ENCODE peak calls at places on chromosomes 13 and 19, in ten cellular contexts. A is transverse colon, Z is left lung, O is aorta, T is endodermal cell, H is left ventricle myocardium inferior, M is IMR-90, X is breast epithelium, B is kidney, J is suprapubic skin. Y is an unnamed sample.
A peak's percentile ranks its signal among the peaks of the same experiment; 100 is the strongest.

GRCh38 chr19:19900124-19900523 is 622 bp upstream of the ZNF93 start:
- DNase-seq in O (no peak), A (no peak), M (peak; percentile 75), X (no peak), H (no peak), Z (no peak), J (no peak), T (no peak), B (no peak), Y (no peak)

GRCh38 chr13:31012285-31013024 is 80.0 kb downstream of the TEX26 start:
- DNase-seq in H (no peak), Z (no peak), X (no peak), T (peak; percentile 57), O (no peak), J (no peak), M (peak; percentile 46), B (no peak), A (no peak), Y (no peak)

GRCh38 chr13:112348642-112349345 is 27.4 kb upstream of the SPACA7 start:
- DNase-seq in M (no peak), X (no peak), J (no peak), Z (no peak), T (no peak), B (peak; percentile 30), O (no peak), A (no peak), H (no peak), Y (no peak)

GRCh38 chr19:13060233-13060963 is 42.3 kb downstream of the LYL1 start:
- DNase-seq in A (peak; percentile 35), M (no peak), X (no peak), Z (no peak), J (no peak), B (no peak), T (peak; percentile 55), H (peak; percentile 64), O (peak; percentile 87), Y (peak; percentile 90)

GRCh38 chr13:90594694-90595093 is 752.8 kb upstream of the MIR17HG start:
- DNase-seq in O (no peak), X (no peak), B (no peak), T (no peak), A (no peak), Z (no peak), M (peak; percentile 23), J (no peak), H (no peak), Y (no peak)

GRCh38 chr19:39409207-39409885 is 2.7 kb downstream of the ZFP36 start:
- DNase-seq in O (peak; percentile 97), H (peak; percentile 95), M (peak; percentile 61), Z (peak; percentile 95), T (peak; percentile 97), A (peak; percentile 96), B (peak; percentile 98), X (peak; percentile 97), J (peak; percentile 96), Y (peak; percentile 97)

GRCh38 chr13:26977541-26977940 is 194.1 kb downstream of the USP12 start:
- DNase-seq in O (no peak), A (no peak), Z (no peak), T (no peak), H (no peak), J (no peak), X (no peak), B (no peak), M (peak; percentile 49), Y (no peak)

GRCh38 chr13:106721599-106721998 is 153.7 kb upstream of the ARGLU1 start:
- DNase-seq in J (no peak), T (no peak), H (no peak), A (no peak), X (no peak), B (no peak), M (no peak), Z (no peak), O (no peak), Y (no peak)

GRCh38 chr13:27040826-27041108 is 130.8 kb downstream of the USP12 start:
- DNase-seq in M (no peak), J (no peak), Z (no peak), X (no peak), B (no peak), A (no peak), H (no peak), O (no peak), T (no peak), Y (no peak)

GRCh38 chr13:75375329-75375728 is 106.6 kb downstream of the TBC1D4 start:
- DNase-seq in H (no peak), M (no peak), J (no peak), Z (no peak), X (no peak), A (no peak), T (no peak), B (no peak), O (no peak), Y (no peak)

GRCh38 chr13:77660841-77661250 is 36.6 kb upstream of the SLAIN1 start:
- DNase-seq in J (no peak), B (peak; percentile 58), M (no peak), O (peak; percentile 56), Z (no peak), A (no peak), T (no peak), H (no peak), X (no peak), Y (no peak)

GRCh38 chr19:4172861-4173473 is 9.4 kb downstream of the SIRT6 start:
- DNase-seq in B (peak; percentile 85), M (peak; percentile 14), T (peak; percentile 95), X (no peak), A (peak; percentile 72), H (peak; percentile 47), J (no peak), Z (peak; percentile 40), O (peak; percentile 92), Y (no peak)

DNA sequence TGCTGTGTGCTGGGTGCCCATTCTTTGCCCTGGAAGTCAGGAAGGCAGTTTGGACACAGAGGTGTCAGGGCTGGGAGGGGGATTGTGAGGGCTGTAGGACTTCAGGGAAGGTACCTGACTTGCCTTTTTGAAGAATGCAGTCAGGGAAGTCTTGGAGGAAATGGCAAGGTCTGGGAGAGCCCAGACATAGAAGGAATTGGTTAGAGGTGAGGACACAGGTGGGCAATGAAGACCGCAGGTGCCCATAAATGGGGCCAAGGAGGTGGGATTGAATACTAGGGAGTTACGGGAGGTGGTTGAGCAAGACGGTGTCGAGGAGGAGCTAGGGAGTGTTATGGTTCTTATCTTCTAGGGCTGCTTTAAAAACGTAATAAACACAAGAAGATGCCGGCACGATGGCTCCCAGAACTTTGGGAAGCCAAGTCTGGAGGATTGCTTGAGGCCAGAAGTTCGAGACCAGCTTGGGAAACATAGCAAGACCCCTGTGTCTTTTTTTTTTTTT is 1.4 kb upstream of the DDA1 start:
- DNase-seq in B (no peak), X (no peak), H (no peak), A (no peak), J (no peak), M (no peak), Z (no peak), O (no peak), T (no peak), Y (no peak)
- H3K4me1 ChIP-seq in B (peaks cover 15% of the 10 kb centered on the region), X (peaks cover 7% of the 10 kb centered on the region), H (peaks cover 84% of the 10 kb centered on the region), A (peaks cover 35% of the 10 kb centered on the region), J (peaks cover 68% of the 10 kb centered on the region), M (peaks cover 15% of the 10 kb centered on the region), Z (peaks cover 79% of the 10 kb centered on the region), O (no peaks in the 10 kb centered on the region), T (peaks cover 6% of the 10 kb centered on the region), Y (no peaks in the 10 kb centered on the region)

DNA sequence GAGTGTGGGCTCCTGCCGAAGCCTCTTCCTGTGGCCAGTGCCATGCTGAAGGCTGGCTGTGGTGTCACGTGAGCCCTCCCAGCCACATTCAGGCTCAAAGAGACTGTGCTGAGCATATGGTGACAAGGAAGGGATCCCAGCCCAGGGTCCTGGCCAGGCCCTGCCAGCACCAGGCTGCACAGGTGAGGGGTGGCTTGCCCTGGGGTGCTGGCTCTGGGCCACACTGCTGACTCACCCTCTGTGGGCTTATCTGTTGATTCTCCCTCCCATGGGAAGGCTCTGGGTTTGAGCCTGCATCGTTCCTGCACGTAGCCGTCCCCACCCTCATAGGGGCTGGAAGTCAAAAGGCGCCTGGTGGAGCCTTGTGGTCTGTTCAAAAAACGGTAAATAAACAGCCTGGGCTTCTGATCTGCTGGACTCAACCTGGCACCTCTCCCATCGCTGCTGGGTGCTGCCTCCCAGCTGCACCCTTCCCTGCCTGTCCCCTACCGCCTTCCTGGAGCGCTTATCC is 31.1 kb downstream of the DNM2 start:
- DNase-seq in Z (peak; percentile 75), H (peak; percentile 49), J (no peak), T (no peak), A (peak; percentile 86), M (no peak), O (no peak), B (peak; percentile 94), X (no peak), Y (no peak)
- H3K4me1 ChIP-seq in Z (peaks cover 87% of the 10 kb centered on the region), H (peaks cover 97% of the 10 kb centered on the region), J (peaks cover 80% of the 10 kb centered on the region), T (no peaks in the 10 kb centered on the region), A (peaks cover 52% of the 10 kb centered on the region), M (peaks cover 15% of the 10 kb centered on the region), O (no peaks in the 10 kb centered on the region), B (peaks cover 68% of the 10 kb centered on the region), X (peaks cover 10% of the 10 kb centered on the region), Y (no peaks in the 10 kb centered on the region)

DNA sequence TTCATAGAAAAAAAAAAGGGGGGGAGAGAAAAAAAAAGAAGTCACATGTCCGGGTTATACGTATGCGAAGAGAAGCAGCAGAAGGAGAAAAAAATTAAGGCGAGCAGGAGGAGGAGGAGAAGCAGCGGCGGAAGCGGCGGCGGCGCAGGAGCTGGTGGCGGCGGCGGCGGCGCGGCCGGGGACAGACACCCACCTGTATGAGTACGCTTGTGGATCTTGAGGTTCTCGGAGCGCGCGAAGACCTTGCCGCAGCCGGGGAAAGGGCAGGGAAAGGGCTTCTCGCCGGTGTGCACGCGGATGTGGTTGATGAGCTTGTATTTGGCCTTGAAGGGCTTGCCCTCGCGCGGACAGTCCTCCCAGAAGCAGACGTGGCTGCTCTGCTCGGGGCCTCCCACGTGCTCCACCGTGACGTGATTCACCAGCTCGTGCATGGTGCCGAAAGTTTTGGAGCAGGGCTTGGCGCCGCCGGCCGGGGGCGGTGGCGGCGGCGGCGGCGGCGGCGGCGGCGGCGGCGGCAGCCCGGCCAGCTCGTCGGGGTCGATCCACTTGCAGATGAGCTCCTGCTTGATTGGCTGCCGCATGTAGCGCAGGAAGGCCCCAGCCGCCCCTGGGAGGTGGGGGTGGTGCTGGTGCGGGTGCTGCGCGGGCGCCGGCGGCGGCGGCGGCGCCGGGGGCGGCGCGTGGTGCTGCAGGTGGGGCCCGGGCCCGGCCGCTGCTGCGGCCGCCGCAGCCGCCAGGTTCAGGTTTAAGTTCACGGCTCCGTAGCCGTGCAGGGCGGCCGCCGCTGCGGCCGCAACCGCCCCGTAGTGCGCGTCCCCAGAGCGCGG is 1.4 kb downstream of the ZIC5 start:
- DNase-seq in Z (no peak), B (peak; percentile 72), M (no peak), J (no peak), X (no peak), O (peak; percentile 87), A (no peak), H (no peak), T (peak; percentile 94), Y (no peak)
- H3K4me1 ChIP-seq in Z (peaks cover 35% of the 10 kb centered on the region), B (no peaks in the 10 kb centered on the region), M (peaks cover 2% of the 10 kb centered on the region), J (peaks cover 37% of the 10 kb centered on the region), X (peaks cover 17% of the 10 kb centered on the region), O (no peaks in the 10 kb centered on the region), A (peaks cover 17% of the 10 kb centered on the region), H (peaks cover 38% of the 10 kb centered on the region), T (peaks cover 5% of the 10 kb centered on the region), Y (peaks cover 44% of the 10 kb centered on the region)

DNA sequence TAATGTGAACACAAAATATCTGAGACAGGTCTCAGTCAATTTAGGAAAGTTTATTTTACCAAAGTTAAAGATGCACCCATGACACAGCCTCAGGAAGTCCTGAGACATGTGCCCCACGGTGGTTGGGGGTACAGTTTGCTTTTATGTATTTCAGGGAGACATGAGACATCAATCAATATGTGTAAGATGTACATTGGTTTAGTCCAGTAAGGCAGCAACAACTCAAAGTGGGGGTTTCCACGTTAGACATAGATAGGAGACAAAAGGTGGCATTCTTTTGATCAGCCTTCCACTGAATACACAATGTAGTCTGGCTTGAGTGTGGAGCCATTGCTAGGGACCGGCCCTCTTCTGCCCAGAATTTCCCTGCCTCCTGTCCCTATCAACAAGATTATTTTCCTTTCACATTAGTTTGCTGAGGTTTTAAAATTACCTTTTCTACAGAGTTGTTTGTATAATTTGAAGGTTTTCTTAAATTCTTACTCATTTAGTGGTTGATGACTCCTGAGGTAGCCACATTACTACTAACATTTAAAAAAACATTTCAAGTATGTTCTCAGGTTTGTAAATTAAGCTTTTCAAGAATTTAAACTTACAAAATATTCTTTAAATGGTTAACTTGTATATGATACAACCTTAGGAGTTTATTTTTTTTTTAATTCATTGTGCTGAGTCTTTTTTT is 33.2 kb downstream of the RNASEH2B start:
- DNase-seq in Z (no peak), H (no peak), A (no peak), X (no peak), T (peak; percentile 54), B (no peak), O (no peak), J (no peak), M (no peak), Y (no peak)
- H3K4me1 ChIP-seq in Z (no peaks in the 10 kb centered on the region), H (no peaks in the 10 kb centered on the region), A (no peaks in the 10 kb centered on the region), X (no peaks in the 10 kb centered on the region), T (peaks cover 11% of the 10 kb centered on the region), B (no peaks in the 10 kb centered on the region), O (peaks cover 2% of the 10 kb centered on the region), J (no peaks in the 10 kb centered on the region), M (no peaks in the 10 kb centered on the region), Y (no peaks in the 10 kb centered on the region)